ENCODE peak calls at places on chromosome 13, in eight cellular contexts. Q is ovary, B is body of pancreas, F is uterus, L is IMR-90, C is transverse colon, R is heart left ventricle, S is spleen. J is an unnamed sample.

GRCh38 chr13:44241638-44242037 is 132.0 kb upstream of the SERP2 start:
- DNase-seq in Q (no peak), S (no peak), F (no peak), B (no peak), C (no peak), L (no peak), R (no peak), J (peak)

GRCh38 chr13:84567848-84568247 is 685.6 kb upstream of the SLITRK1 start:
- DNase-seq in S (no peak), F (no peak), Q (no peak), L (no peak), R (no peak), B (no peak), C (no peak), J (no peak)

GRCh38 chr13:92303428-92303827 is 905.0 kb downstream of the GPC5 start:
- DNase-seq in F (no peak), Q (no peak), L (peak), S (no peak), B (no peak), C (no peak), R (no peak), J (peak)

GRCh38 chr13:30895773-30896172 is 10.3 kb upstream of the MEDAG start:
- DNase-seq in C (no peak), Q (peak), R (peak), S (no peak), L (peak), F (peak), B (peak), J (peak)

GRCh38 chr13:29888306-29888705 is 37.9 kb upstream of the UBL3 start:
- DNase-seq in Q (no peak), S (no peak), C (no peak), B (no peak), F (no peak), L (peak), R (no peak), J (no peak)

GRCh38 chr13:28492527-28493367 is 2.2 kb downstream of the FLT1 start:
- DNase-seq in S (no peak), C (no peak), F (no peak), Q (no peak), R (no peak), L (no peak), B (no peak), J (no peak)

GRCh38 chr13:112697756-112698655 is 8.2 kb downstream of the ATP11A start:
- DNase-seq in C (no peak), Q (no peak), R (no peak), L (peak), F (no peak), B (no peak), S (peak), J (peak)

GRCh38 chr13:66665991-66666390 is 564.1 kb downstream of the PCDH9 start:
- DNase-seq in F (no peak), B (no peak), R (no peak), C (no peak), Q (no peak), S (no peak), L (peak), J (no peak)

GRCh38 chr13:34076943-34077703 is 259.2 kb downstream of the RFC3 start:
- DNase-seq in Q (no peak), B (no peak), L (peak), F (no peak), R (no peak), S (no peak), C (no peak), J (no peak)

GRCh38 chr13:78192721-78193120 is 274.1 kb upstream of the EDNRB start:
- DNase-seq in R (no peak), L (peak), Q (no peak), B (no peak), S (no peak), F (no peak), C (no peak), J (no peak)

GRCh38 chr13:67048084-67048792 is 181.9 kb downstream of the PCDH9 start:
- DNase-seq in R (no peak), B (peak), S (no peak), L (peak), F (no peak), Q (no peak), C (no peak), J (no peak)

GRCh38 chr13:91627952-91628739 is 229.7 kb downstream of the GPC5 start:
- DNase-seq in R (no peak), Q (no peak), F (no peak), L (no peak), B (no peak), S (no peak), C (no peak), J (no peak)

GRCh38 chr13:24605923-24606372 is 74.3 kb upstream of the ATP12A start:
- DNase-seq in R (no peak), F (no peak), L (peak), Q (no peak), B (no peak), S (no peak), C (no peak), J (no peak)

GRCh38 chr13:86681223-86681622 is 882.0 kb upstream of the SLITRK6 start:
- DNase-seq in Q (no peak), R (no peak), F (no peak), L (no peak), C (no peak), S (no peak), B (no peak), J (no peak)

GRCh38 chr13:98279473-98280175 is 102.6 kb upstream of the RNF113B start:
- DNase-seq in R (no peak), S (peak), C (no peak), L (no peak), Q (no peak), B (no peak), F (no peak), J (no peak)

GRCh38 chr13:48654511-48654910 is 782 bp downstream of the CYSLTR2 start:
- DNase-seq in C (no peak), Q (no peak), F (no peak), S (no peak), B (no peak), L (no peak), R (no peak), J (no peak)

GRCh38 chr13:88068975-88069374 is 397.8 kb downstream of the SLITRK5 start:
- DNase-seq in C (no peak), S (peak), F (no peak), Q (no peak), L (no peak), B (no peak), R (no peak), J (no peak)

GRCh38 chr13:31424130-31424729 is 224.5 kb downstream of the B3GLCT start:
- DNase-seq in F (peak), B (peak), Q (peak), C (peak), S (peak), L (peak), R (peak), J (peak)

GRCh38 chr13:113509989-113510388 is 19.5 kb upstream of the DCUN1D2 start:
- DNase-seq in C (no peak), F (no peak), B (no peak), Q (no peak), S (no peak), R (no peak), L (no peak), J (no peak)

GRCh38 chr13:99498304-99499161 is 2.7 kb upstream of the TM9SF2 start:
- DNase-seq in L (peak), C (peak), F (peak), Q (peak), B (peak), R (peak), S (peak), J (peak)
- TF ChIP-seq POLR2A in L (no peak), C (peak), F (peak), Q (peak), B (no peak), R (no peak), S (no peak), J (no peak)

GRCh38 chr13:76884167-76884566 is 2.0 kb downstream of the KCTD12 start:
- DNase-seq in R (peak), S (peak), B (peak), Q (peak), C (peak), L (no peak), F (peak), J (no peak)
- H3K4me3 ChIP-seq in R (peak), S (peak), B (no peak), Q (peak), C (peak), L (peak), F (peak), J (peak)

GRCh38 chr13:51451467-51452390 is 1.1 kb downstream of the INTS6 start:
- DNase-seq in B (peak), C (peak), S (peak), Q (peak), R (peak), L (peak), F (peak), J (peak)
- TF ChIP-seq POLR2A in B (peak), C (peak), S (no peak), Q (no peak), R (no peak), L (peak), F (peak), J (no peak)

DNA sequence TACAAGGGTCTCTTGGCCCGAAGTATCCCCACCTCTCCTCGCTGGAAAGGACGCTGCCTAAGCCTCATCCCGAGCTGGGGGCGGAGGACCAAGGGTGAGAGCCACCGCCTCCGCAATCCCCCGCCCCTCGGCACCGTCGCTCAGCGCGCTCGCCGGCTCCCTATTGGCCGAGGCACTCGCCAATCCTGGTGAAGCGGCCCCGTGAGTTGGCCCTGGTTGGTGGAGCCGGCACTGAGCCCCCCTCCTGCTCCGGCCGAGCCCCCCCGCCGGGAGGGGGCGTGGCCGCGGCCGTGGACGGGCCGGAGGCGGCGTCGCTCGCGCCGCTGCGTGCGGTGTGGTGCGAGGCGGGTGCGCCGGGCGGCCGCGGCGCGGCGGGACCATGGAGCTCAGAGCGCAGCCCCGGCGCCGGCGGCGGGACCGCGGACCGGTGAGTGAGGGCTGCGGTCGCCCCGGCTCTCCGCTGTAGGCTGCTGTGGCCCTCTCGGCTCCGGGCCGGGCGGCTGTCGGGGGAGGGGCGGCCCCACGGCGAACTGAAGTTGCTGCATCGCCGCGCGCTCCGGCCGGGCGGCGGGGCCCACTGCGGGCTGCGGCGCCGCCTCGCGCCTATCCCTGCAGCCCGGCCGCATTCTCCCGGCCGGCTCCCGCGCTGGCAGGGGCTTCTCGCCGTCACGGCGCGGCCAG is at the start of gene WASF3:
- DNase-seq in Q (peak), B (peak), S (peak), C (peak), R (peak), F (peak), L (peak), J (peak)
- H3K4me3 ChIP-seq in Q (peak), B (peak), S (peak), C (peak), R (peak), F (peak), L (peak), J (peak)

DNA sequence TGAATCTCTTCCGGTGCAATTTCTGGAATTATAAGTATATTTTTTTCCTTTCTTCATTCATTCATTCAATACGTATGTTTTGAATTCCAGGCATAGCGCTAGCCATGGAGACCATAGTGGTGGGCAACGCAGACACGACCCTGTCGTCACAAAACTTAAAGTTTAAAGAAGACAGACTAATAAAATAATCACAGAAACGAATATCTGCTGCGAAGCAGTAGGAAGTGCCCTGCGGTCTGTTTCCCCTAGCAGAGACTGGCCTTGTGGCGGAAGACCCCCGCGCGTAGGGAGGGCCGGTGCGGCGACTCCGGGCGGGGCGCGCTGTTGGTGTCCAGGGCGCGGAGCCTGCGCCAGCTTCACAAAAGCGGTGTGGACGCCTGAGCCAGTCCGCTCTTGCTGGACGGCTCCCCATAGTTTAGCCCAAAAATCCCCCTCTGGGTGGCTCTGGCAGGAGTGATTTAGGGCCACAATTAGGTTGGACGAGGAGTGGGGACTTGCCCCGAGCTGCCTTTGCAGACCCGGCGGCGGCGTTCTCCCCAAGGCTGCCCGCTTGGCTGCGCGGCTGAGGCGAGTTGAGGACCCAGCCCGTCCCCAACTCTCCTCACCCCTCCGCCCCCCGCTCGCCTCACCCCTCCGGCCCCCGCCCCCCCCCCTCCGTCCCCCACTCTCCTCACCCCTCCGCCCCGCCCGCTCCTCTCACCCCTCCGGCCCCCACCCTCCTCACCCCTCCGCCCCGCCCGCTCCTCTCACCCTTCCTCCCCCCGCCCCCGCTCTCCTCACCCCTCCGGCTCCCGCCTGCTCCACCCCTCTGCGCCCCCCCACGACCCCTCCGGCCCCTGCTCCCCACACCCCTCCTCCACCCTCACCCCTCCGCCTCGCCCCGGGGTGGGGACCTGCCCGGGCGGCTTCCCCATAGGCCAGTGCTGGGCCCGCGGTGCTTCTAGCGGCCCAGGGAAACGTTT is 14.2 kb upstream of the LATS2 start:
- DNase-seq in L (no peak), Q (peak), S (peak), B (peak), R (peak), F (peak), C (no peak), J (no peak)
- TF ChIP-seq POLR2A in L (no peak), Q (no peak), S (no peak), B (no peak), R (no peak), F (no peak), C (no peak), J (no peak)